ENCODE peak calls at places on chromosomes 7 and 10, in four cellular contexts. F is H1, K is HepG2, X is K562. E is an unnamed sample.

GRCh38 chr10:30747633-30748032 is 118.1 kb upstream of the LYZL2 start:
- DNase-seq in K (no peak), X (no peak), F (no peak), E (peak; percentile 49)

GRCh38 chr7:30770936-30771858 is at the start of gene MINDY4:
- DNase-seq in K (no peak), F (peak; percentile 36), X (peak; percentile 96), E (no peak)

GRCh38 chr10:122849900-122850605 is 4.4 kb upstream of the CUZD1 start:
- DNase-seq in X (no peak), F (no peak), K (no peak), E (no peak)

GRCh38 chr7:91288208-91288824 is 24.1 kb downstream of the FZD1 start:
- DNase-seq in F (no peak), X (peak; percentile 59), K (peak; percentile 16), E (no peak)

GRCh38 chr10:128854965-128855364 is 612.1 kb upstream of the MGMT start:
- DNase-seq in X (no peak), F (no peak), K (peak; percentile 70), E (no peak)

GRCh38 chr7:94313926-94314325 is 80.8 kb upstream of the COL1A2 start:
- DNase-seq in F (no peak), X (no peak), K (no peak), E (no peak)

GRCh38 chr10:113853577-113854018 is 284 bp downstream of the DCLRE1A start:
- DNase-seq in X (no peak), K (no peak), F (no peak), E (no peak)

GRCh38 chr10:121291376-121291775 is 306.9 kb downstream of the FGFR2 start:
- DNase-seq in K (no peak), X (no peak), F (no peak), E (no peak)

GRCh38 chr7:22858640-22859561 is 36.3 kb upstream of the TOMM7 start:
- DNase-seq in X (no peak), F (no peak), K (no peak), E (no peak)

GRCh38 chr10:112394475-112394875 is 20.6 kb downstream of the ACSL5 start:
- DNase-seq in F (no peak), X (no peak), K (peak; percentile 99), E (no peak)

GRCh38 chr10:63157845-63158624 is 24.9 kb downstream of the NRBF2 start:
- DNase-seq in F (no peak), K (peak; percentile 84), X (peak; percentile 71), E (peak; percentile 49)

GRCh38 chr10:125788156-125789034 is 12.8 kb upstream of the MMP21 start:
- DNase-seq in F (no peak), X (no peak), K (no peak), E (no peak)

GRCh38 chr7:97187067-97187466 is 69.6 kb downstream of the SDHAF3 start:
- DNase-seq in F (no peak), X (peak; percentile 43), K (no peak), E (no peak)
- TF ChIP-seq HDAC6 in F (no peak), X (no peak), K (no peak), E (no peak)

GRCh38 chr10:12668634-12669033 is 319.3 kb downstream of the CAMK1D start:
- DNase-seq in F (no peak), K (no peak), X (no peak), E (no peak)
- TF ChIP-seq JUND in F (no peak), K (no peak), X (no peak), E (no peak)

GRCh38 chr7:137943132-137943551 is 58.7 kb downstream of the CREB3L2 start:
- DNase-seq in X (peak; percentile 56), F (no peak), K (peak; percentile 38), E (no peak)
- TF ChIP-seq HDAC6 in X (no peak), F (no peak), K (no peak), E (no peak)

DNA sequence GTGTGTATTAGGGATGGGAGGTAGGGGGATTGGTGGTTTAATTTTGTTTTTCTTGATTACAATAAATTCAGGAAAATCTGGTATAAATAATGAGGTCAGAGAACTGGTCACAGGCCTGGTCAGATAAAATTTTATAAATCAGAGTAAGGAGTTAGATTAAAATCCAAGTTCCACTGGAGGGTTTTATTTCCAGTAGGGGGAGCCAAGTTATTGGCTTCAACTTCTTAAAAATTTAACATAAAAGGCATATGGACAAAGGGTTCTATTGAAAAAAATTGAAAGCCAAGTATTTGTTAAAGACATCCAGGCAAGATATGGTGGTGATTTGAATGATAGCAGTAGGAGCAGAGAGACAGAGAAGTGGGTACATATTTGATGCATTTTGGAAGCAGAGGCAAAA is 763.3 kb downstream of the SORCS1 start:
- DNase-seq in X (no peak), K (no peak), F (no peak), E (no peak)
- TF ChIP-seq JUND in X (no peak), K (no peak), F (no peak), E (no peak)

GRCh38 chr7:134201569-134202261 is 74.6 kb downstream of the LRGUK start:
- DNase-seq in K (no peak), X (peak; percentile 89), F (no peak), E (no peak)

GRCh38 chr7:134195252-134195651 is 68.1 kb downstream of the LRGUK start:
- DNase-seq in X (no peak), K (no peak), F (no peak), E (no peak)

GRCh38 chr7:134200970-134201369 is 73.8 kb downstream of the LRGUK start:
- DNase-seq in X (no peak), K (no peak), F (no peak), E (no peak)

GRCh38 chr7:134197342-134197741 is 70.2 kb downstream of the LRGUK start:
- DNase-seq in X (peak; percentile 52), F (no peak), K (no peak), E (no peak)

GRCh38 chr7:134196439-134196838 is 69.3 kb downstream of the LRGUK start:
- DNase-seq in K (no peak), X (no peak), F (no peak), E (no peak)
- TF ChIP-seq HDAC6 in K (no peak), X (no peak), F (no peak), E (no peak)

GRCh38 chr10:131127122-131127589 is 184.4 kb downstream of the TCERG1L start:
- DNase-seq in K (no peak), X (no peak), F (no peak), E (no peak)
- TF ChIP-seq JUND in K (no peak), X (no peak), F (no peak), E (no peak)

DNA sequence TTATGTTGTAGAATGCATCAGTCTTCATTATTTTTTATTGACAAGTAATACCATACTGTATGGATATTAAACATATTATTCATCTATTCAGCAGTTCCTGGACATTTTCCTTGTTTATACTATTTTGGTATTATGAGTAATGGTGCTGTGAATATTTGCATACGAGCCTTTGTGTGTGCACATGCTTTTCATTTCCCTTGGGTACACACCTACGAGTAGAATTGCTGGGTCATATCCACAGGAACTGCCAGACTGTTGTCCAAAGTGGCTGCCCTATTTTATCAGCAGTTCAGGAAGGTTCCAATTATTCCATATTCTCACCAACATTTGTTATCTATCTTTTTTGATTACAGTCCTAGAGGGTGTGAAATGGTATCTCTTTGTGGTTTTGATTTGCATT is 60.8 kb upstream of the LANCL2 start:
- DNase-seq in F (no peak), X (no peak), K (no peak), E (no peak)
- TF ChIP-seq HDAC6 in F (no peak), X (no peak), K (no peak), E (no peak)

GRCh38 chr10:78585952-78586351 is 482.8 kb upstream of the ZMIZ1 start:
- DNase-seq in F (no peak), K (no peak), X (no peak), E (no peak)
- TF ChIP-seq JUND in F (no peak), K (no peak), X (no peak), E (no peak)

GRCh38 chr10:69731698-69732097 is 70.0 kb upstream of the COL13A1 start:
- DNase-seq in F (no peak), X (no peak), K (no peak), E (no peak)
- TF ChIP-seq HDAC6 in F (no peak), X (no peak), K (no peak), E (no peak)